ENCODE peak calls at places on chromosomes 7 and 10, in four cellular contexts. K, G, I and X are unnamed samples. For H3K36me3, the result is how much of the 10 kb centered on the place peaks cover.

GRCh38 chr10:88386204-88386877 is 196.8 kb downstream of the RNLS start:
- DNase-seq in I (peak), G (no peak), K (no peak), X (no peak)

GRCh38 chr10:103479135-103479534 is at the start of gene CALHM3:
- DNase-seq in K (no peak), G (no peak), I (no peak), X (no peak)

GRCh38 chr7:78576196-78576595 is 777.6 kb downstream of the PHTF2 start:
- DNase-seq in G (no peak), K (no peak), I (no peak), X (no peak)

GRCh38 chr10:6958254-6958653 is 378.2 kb upstream of the PRKCQ start:
- DNase-seq in I (no peak), K (no peak), G (no peak), X (no peak)

GRCh38 chr10:45004661-45005060 is 3.9 kb downstream of the ZNF22 start:
- DNase-seq in G (no peak), K (no peak), I (no peak), X (no peak)

GRCh38 chr7:27031289-27032172 is 64.3 kb downstream of the HOXA1 start:
- DNase-seq in G (peak), I (peak), K (no peak), X (no peak)

GRCh38 chr7:142909921-142910521 is 23.5 kb downstream of the TRPV5 start:
- DNase-seq in G (no peak), I (no peak), K (no peak), X (no peak)

GRCh38 chr10:96249264-96249663 is 22.1 kb downstream of the BLNK start:
- DNase-seq in G (no peak), K (no peak), I (no peak), X (no peak)

GRCh38 chr7:159116581-159117339 is 27.9 kb downstream of the VIPR2 start:
- DNase-seq in G (no peak), I (no peak), K (no peak), X (no peak)

GRCh38 chr7:44196450-44196872 is 4.3 kb upstream of the YKT6 start:
- DNase-seq in K (peak), G (peak), I (peak), X (no peak)

GRCh38 chr10:84008878-84009277 is 130.4 kb upstream of the GHITM start:
- DNase-seq in G (no peak), K (peak), I (no peak), X (no peak)

GRCh38 chr7:128151646-128152045 is 89.4 kb upstream of the LEP start:
- DNase-seq in K (peak), I (no peak), G (no peak), X (no peak)

GRCh38 chr7:157699357-157700013 is 362.7 kb downstream of the DNAJB6 start:
- DNase-seq in G (no peak), K (no peak), I (no peak), X (no peak)

GRCh38 chr10:118689070-118689858 is 65.5 kb downstream of the CACUL1 start:
- DNase-seq in G (no peak), K (no peak), I (no peak), X (no peak)
- H3K36me3 ChIP-seq in G (half or more), K (under half), I (under half), X (under half)

GRCh38 chr7:134844200-134844599 is 64.8 kb downstream of the CALD1 start:
- DNase-seq in K (no peak), G (no peak), I (no peak), X (no peak)
- H3K36me3 ChIP-seq in K (under half), G (under half), I (under half), X (under half)

DNA sequence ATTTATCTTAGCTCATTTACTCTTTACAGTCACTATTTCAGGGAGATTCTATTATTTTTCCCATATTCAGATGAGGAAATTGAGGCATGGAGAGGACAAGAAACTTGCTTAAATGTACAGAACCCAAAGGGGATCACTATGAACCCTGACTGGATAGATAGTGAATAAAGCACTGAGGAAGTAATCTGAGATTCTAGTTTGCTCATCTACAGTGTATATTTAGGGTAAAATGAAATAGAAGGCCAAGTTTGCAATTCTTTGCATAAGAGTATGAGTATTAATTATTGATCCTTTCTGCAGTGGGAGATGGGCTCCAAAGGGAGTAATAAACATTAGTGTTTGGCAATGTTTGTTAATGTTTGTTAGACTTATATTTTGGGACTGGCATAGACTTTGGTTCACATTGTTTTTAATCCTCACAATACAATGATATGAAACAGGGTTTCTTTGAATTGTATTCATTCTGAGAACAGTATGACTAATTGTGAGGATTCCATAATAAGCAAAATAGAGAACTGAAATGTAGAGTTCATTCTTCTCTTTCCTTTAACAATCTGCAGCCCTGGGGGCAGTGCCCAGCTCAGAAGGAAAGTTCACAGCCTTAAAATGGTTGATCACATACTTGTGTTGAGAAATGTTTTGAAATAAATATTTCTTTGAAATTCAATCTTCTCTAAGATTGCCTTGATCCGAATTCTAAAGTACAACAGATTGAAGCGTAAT is 131.0 kb upstream of the ZNF804B start:
- DNase-seq in I (no peak), K (no peak), G (no peak), X (no peak)
- H3K36me3 ChIP-seq in I (under half), K (under half), G (under half), X (under half)

GRCh38 chr7:74267756-74268565 is 13.8 kb upstream of the RFC2 start:
- DNase-seq in G (no peak), I (no peak), K (no peak), X (no peak)

GRCh38 chr7:74271742-74272141 is 17.5 kb upstream of the CLIP2 start:
- DNase-seq in K (no peak), I (no peak), G (no peak), X (no peak)

GRCh38 chr7:74266191-74266963 is 12.2 kb upstream of the RFC2 start:
- DNase-seq in K (no peak), G (no peak), I (no peak), X (no peak)

GRCh38 chr7:74272305-74273038 is 16.7 kb upstream of the CLIP2 start:
- DNase-seq in I (peak), G (peak), K (no peak), X (peak)

DNA sequence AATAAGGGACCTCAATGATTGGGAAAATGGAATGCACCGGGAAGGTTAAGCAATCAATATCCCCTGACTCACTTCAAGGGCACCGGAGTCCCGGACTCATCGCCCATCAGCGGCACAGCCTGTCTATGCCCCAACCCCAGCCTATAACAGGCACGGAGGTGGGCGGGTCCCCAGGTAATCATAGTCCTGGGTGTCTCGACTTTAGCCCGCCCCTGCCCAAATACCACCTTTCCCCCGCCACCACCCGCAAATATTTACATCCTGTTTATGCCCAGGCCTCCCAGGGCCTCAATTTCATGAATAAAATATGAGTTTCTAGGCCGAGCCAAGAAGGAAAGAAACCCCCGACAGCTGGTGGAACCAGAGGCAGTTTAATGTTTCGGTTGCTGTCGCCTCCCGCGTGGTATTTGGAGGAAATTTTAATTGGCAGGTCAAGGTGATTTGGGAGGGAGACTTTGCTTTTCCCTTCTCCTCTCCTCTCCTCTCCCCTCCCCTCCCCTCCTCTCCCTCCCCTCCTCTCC is 15.6 kb upstream of the RFC2 start:
- DNase-seq in K (peak), I (peak), G (peak), X (no peak)
- H3K36me3 ChIP-seq in K (under half), I (under half), G (under half), X (under half)

GRCh38 chr7:757741-758163 is 30.7 kb upstream of the PRKAR1B start:
- DNase-seq in I (no peak), G (no peak), K (no peak), X (no peak)
- H3K36me3 ChIP-seq in I (under half), G (half or more), K (under half), X (under half)

GRCh38 chr10:100481462-100482081 is 18.8 kb downstream of the WNT8B start:
- DNase-seq in I (peak), K (peak), G (peak), X (peak)
- H3K36me3 ChIP-seq in I (under half), K (under half), G (under half), X (under half)

DNA sequence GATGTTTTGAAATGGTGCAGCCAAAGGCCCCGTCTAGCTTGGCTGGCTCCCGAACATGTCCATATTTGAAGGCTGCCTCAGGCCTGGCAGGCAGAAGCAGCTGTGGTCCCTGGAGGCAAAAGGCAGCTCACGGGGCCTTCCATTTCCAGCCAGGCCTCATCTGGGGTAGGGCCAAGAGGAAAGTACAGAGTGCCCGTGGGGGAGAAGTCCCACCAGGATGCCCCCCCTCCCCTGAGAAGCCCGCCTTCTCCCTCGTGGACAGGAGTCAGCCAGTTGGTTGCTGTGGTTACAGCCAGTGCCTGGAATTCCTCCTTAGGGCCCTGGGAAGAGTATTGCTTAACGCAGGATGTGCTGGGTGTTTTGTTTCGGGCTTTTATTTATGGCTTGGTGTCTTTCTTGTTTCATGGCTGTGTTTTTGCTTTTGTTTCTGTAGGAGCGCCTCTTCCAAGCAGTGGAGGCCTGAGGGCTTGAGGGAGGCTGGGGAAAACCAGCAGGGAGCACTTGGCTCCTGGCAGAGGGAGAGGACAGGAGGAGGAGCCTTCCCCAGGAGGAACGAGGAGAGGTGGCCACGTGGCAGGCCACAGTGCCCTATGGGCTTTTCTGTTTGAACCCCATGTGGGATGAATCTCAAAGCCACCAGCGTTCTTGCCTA is 45.4 kb downstream of the CHST3 start:
- DNase-seq in I (peak), G (peak), K (no peak), X (peak)
- H3K36me3 ChIP-seq in I (under half), G (under half), K (under half), X (under half)

DNA sequence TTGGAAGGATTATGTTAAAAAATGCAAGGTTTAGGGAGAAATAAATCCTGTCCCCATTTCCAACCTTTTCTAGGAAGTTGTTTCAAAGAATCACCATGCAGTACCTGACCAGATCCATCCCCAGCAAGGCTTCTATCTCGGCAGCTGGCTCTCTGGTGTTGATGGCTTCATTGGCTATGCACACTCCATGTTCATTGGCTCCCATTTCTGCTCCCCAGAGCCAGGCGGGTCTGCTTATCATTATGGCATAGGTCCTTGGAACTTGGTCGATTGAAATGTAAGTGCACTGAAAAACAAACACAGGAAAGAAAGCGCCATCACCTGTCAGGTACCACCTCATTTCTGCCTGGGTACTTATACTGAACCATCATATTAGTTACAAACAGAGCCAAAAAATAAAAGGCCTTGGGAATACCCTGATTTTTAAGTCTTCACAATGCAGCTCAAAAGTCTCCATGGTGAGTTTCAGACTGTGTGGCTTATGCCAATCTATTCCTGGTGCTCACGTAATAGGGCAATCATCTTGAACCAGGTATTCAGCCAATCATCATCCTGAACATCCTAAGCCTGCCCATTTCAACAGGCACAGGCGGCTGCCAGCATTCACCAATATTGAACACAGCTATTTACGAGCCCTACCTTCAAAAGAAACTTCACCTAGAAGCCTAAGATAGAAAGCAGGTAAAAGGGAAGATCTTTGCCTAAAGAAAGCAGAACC is 34.4 kb downstream of the SCRN1 start:
- DNase-seq in I (no peak), K (no peak), G (no peak), X (no peak)
- H3K36me3 ChIP-seq in I (under half), K (under half), G (under half), X (under half)

DNA sequence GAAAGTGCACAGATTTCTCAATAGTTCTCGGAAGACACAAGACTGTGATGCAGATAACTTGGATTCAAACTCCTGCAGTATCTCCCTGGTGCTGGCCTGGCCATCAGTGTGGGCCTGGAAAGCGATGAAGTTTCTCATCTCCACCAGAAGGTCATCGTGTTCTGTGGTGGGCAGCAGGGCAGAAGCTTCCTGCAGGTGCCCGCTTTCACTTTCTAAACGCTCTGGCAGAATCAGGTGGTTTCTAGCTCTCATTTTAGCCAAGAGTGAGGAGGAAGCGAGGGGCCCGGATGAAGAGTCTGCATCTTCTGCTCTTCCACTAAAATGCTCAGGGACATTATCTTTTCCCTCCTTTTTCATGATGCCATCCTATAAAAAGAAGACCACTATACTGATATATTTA is 63.0 kb upstream of the DRGX start:
- DNase-seq in K (no peak), G (no peak), I (no peak), X (no peak)
- H3K36me3 ChIP-seq in K (under half), G (half or more), I (under half), X (under half)

GRCh38 chr10:35542303-35542702 is 62.8 kb upstream of the GJD4 start:
- DNase-seq in I (no peak), K (no peak), G (no peak), X (no peak)

GRCh38 chr10:35545079-35545657 is 60.0 kb upstream of the GJD4 start:
- DNase-seq in K (no peak), I (no peak), G (no peak), X (no peak)

GRCh38 chr10:35545878-35546631 is 59.1 kb upstream of the GJD4 start:
- DNase-seq in K (no peak), I (peak), G (no peak), X (no peak)

GRCh38 chr10:35552622-35553342 is 52.4 kb upstream of the GJD4 start:
- DNase-seq in K (no peak), I (no peak), G (no peak), X (no peak)

DNA sequence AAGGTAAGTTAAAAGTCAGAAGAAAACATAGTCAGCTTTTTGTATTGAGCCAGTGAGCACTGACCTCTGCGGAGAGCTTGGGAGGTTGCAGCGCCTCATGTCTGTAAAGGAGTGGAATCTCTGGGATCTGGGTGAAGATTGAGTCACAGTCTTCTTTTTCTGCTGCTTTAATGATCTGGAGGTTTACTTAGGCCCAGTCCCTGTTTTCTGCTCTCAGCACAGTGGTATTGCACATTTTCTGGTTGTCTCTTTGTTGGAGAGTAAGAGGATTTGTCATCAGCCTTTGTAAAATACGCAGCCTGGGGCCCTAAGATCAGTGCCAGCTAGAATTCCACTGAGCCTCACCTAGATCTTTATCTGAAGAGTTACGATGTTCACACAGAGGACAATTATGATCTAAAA is 58.3 kb upstream of the GJD4 start:
- DNase-seq in G (no peak), I (no peak), K (no peak), X (no peak)
- H3K36me3 ChIP-seq in G (under half), I (under half), K (under half), X (under half)